ENCODE peak calls at places on chromosomes 6 and 20, in eight cellular contexts. A is psoas muscle; N is A549; F is CD8-positive, alpha-beta T cell; U is dorsolateral prefrontal cortex; D is left ventricle myocardium inferior; T is coronary artery; B is endodermal cell. R is an unnamed sample.

GRCh38 chr6:87700351-87700728 is 1.7 kb downstream of the AKIRIN2 start:
- DNase-seq in A (no peak), B (no peak), T (no peak), D (no peak), F (no peak), U (no peak), N (no peak), R (no peak)

GRCh38 chr6:166343157-166343502 is 785 bp upstream of the SFT2D1 start:
- DNase-seq in B (no peak), D (no peak), F (no peak), U (no peak), T (no peak), N (no peak), A (no peak), R (no peak)

GRCh38 chr6:104281370-104281769 is 578.3 kb downstream of the HACE1 start:
- DNase-seq in D (no peak), A (no peak), N (no peak), U (no peak), T (no peak), F (no peak), B (peak), R (no peak)

GRCh38 chr20:62812907-62813200 is 4.0 kb upstream of the COL9A3 start:
- DNase-seq in A (no peak), U (no peak), N (no peak), B (no peak), F (no peak), D (no peak), T (no peak), R (no peak)

GRCh38 chr20:14569631-14570030 is 232.2 kb upstream of the FLRT3 start:
- DNase-seq in B (no peak), F (no peak), D (no peak), N (no peak), A (no peak), U (no peak), T (no peak), R (no peak)

GRCh38 chr20:32946629-32947028 is 57.6 kb downstream of the SUN5 start:
- DNase-seq in U (no peak), B (no peak), D (no peak), T (no peak), F (no peak), A (no peak), N (no peak), R (no peak)

GRCh38 chr20:6360766-6361165 is 237.9 kb upstream of the FERMT1 start:
- DNase-seq in B (no peak), A (no peak), F (no peak), T (no peak), N (no peak), D (no peak), U (no peak), R (no peak)

GRCh38 chr6:154164397-154164796 is 125.4 kb downstream of the OPRM1 start:
- DNase-seq in F (no peak), D (no peak), N (no peak), B (no peak), T (no peak), U (peak), A (peak), R (no peak)

GRCh38 chr6:115358616-115359015 is 702.1 kb downstream of the FRK start:
- DNase-seq in F (no peak), T (no peak), B (no peak), A (no peak), D (no peak), N (no peak), U (no peak), R (no peak)

GRCh38 chr6:79438015-79438414 is 99.2 kb downstream of the LCA5 start:
- DNase-seq in N (no peak), D (peak), T (no peak), F (no peak), B (no peak), A (no peak), U (no peak), R (no peak)

GRCh38 chr6:147769496-147770087 is 261.1 kb downstream of the SAMD5 start:
- DNase-seq in F (no peak), N (no peak), B (no peak), D (no peak), T (no peak), A (no peak), U (no peak), R (no peak)

GRCh38 chr20:48945840-48946514 is 24.5 kb downstream of the ARFGEF2 start:
- DNase-seq in F (no peak), T (no peak), D (no peak), N (no peak), U (no peak), B (no peak), A (no peak), R (no peak)

GRCh38 chr6:75205776-75206334 is at the start of gene COL12A1:
- DNase-seq in N (peak), F (no peak), U (no peak), D (peak), A (peak), B (peak), T (peak), R (peak)

GRCh38 chr20:23586735-23587525 is 18.6 kb upstream of the CST9L start:
- DNase-seq in A (no peak), B (peak), F (no peak), U (no peak), N (no peak), D (no peak), T (no peak), R (no peak)

GRCh38 chr6:142934190-142934589 is 10.8 kb downstream of the HIVEP2 start:
- DNase-seq in U (no peak), N (no peak), D (no peak), B (no peak), T (no peak), A (no peak), F (no peak), R (no peak)

GRCh38 chr20:43016257-43016656 is 173.4 kb downstream of the PTPRT start:
- DNase-seq in F (no peak), B (no peak), D (no peak), T (no peak), U (no peak), N (no peak), A (no peak), R (no peak)

GRCh38 chr6:90669846-90670245 is 83.0 kb upstream of the MAP3K7 start:
- DNase-seq in D (no peak), B (no peak), A (no peak), F (no peak), T (no peak), N (no peak), U (no peak), R (no peak)

GRCh38 chr20:37179671-37180524 is 550 bp upstream of the MROH8 start:
- DNase-seq in N (no peak), F (no peak), B (no peak), A (no peak), D (no peak), U (no peak), T (no peak), R (no peak)

GRCh38 chr20:41428285-41428684 is 61.7 kb upstream of the EMILIN3 start:
- DNase-seq in D (no peak), A (no peak), U (no peak), N (peak), T (no peak), B (no peak), F (peak), R (no peak)

GRCh38 chr6:122746708-122747107 is 32.8 kb upstream of the FABP7 start:
- DNase-seq in F (no peak), D (no peak), B (no peak), A (no peak), N (no peak), T (no peak), U (no peak), R (no peak)

GRCh38 chr6:30821862-30822784 is 62.2 kb upstream of the DDR1 start:
- DNase-seq in T (no peak), B (no peak), U (no peak), F (no peak), D (no peak), A (no peak), N (peak), R (no peak)

GRCh38 chr20:61814726-61815125 is 251.0 kb downstream of the TAF4 start:
- DNase-seq in T (no peak), D (no peak), N (no peak), A (no peak), F (no peak), B (no peak), U (no peak), R (peak)

GRCh38 chr6:31775184-31775583 is 1.9 kb downstream of the VWA7 start:
- DNase-seq in U (no peak), D (no peak), T (no peak), N (no peak), B (no peak), F (no peak), A (no peak), R (no peak)

GRCh38 chr6:130810307-130811030 is 16.7 kb upstream of the SMLR1 start:
- DNase-seq in U (no peak), D (no peak), T (no peak), F (no peak), N (no peak), B (no peak), A (no peak), R (no peak)

GRCh38 chr6:154932562-154933027 is 62.5 kb upstream of the TIAM2 start:
- DNase-seq in U (no peak), B (peak), D (no peak), T (no peak), A (no peak), N (peak), F (no peak), R (no peak)

GRCh38 chr20:35443003-35443402 is 5.0 kb upstream of the GDF5 start:
- DNase-seq in T (no peak), F (no peak), A (no peak), B (no peak), N (no peak), D (no peak), U (no peak), R (no peak)
- H3K27ac ChIP-seq in T (no peak), F (no peak), A (no peak), B (no peak), N (no peak), D (no peak), U (no peak), R (no peak)

DNA sequence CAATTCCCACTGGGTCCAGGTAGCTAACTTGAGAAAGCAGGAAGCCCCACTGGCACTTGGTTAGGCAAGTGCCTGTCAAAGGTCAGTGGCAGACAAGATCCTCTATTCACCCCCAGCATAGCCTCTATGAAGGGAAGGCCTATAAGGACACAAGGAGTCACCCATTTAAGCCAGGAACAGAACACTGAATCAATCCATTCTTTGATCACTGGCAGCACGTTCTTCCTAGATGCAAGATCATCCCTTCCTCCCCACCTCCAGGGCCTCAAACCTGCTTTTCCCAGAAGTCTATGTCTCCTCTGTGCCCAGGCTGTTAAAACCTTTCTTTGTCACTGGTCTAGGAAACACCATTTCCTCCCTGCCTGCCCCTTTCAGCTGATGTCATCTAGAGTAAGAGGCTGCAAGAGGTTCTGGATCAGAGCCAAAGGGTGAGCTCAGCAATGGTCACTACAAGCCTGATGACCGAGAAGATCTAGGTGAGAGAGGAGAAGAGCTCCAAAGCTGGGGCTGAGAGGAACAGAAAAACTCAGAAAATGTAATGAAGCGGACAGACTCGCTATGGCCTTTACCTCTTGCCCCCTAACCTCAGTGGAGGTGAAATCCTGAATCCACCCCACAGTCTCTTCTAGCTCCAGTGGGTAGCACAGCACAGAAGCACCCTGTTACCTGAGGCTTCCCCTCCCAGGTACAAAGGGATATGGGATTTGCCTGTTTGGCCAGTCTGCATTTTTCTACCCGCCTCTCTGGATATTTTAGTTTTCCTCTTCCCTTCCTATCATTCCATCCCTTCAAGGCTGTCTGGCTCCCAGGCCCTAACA is 1.8 kb downstream of the GTPBP2 start:
- DNase-seq in U (no peak), T (peak), B (no peak), D (peak), A (peak), N (peak), F (no peak), R (peak)
- H3K4me3 ChIP-seq in U (no peak), T (peak), B (peak), D (peak), A (peak), N (peak), F (no peak), R (peak)

GRCh38 chr6:50187212-50188055 is 137.7 kb upstream of the DEFB112 start:
- DNase-seq in N (no peak), D (no peak), U (no peak), T (no peak), B (no peak), F (no peak), A (no peak), R (no peak)

GRCh38 chr6:50180646-50181045 is 130.9 kb upstream of the DEFB112 start:
- DNase-seq in D (no peak), U (no peak), F (no peak), T (no peak), N (no peak), B (no peak), A (no peak), R (no peak)

DNA sequence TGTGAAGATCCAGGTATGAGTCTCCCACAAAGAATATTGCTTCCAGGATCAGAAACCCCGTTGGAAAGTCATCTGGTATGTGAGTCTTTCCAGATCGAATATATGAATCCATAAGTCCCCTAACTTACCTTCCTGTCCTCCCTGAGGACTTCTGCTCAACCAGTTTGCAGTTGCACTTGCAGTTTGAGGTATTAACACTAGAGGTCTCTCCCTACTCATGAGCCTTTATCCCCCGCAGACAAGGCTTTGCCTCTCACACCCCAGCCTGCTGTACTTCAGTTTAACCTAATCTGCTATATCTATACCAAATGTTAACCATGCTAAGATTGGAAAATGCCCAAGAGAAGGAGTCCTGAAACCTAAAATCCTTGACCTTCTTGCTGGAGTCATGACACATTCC is 135.3 kb upstream of the DEFB112 start:
- DNase-seq in N (no peak), B (peak), U (no peak), T (no peak), D (no peak), A (no peak), F (no peak), R (no peak)
- TF ChIP-seq CTCF in N (no peak), B (peak), U (peak), T (no peak), D (no peak), A (peak), F (no peak), R (peak)

DNA sequence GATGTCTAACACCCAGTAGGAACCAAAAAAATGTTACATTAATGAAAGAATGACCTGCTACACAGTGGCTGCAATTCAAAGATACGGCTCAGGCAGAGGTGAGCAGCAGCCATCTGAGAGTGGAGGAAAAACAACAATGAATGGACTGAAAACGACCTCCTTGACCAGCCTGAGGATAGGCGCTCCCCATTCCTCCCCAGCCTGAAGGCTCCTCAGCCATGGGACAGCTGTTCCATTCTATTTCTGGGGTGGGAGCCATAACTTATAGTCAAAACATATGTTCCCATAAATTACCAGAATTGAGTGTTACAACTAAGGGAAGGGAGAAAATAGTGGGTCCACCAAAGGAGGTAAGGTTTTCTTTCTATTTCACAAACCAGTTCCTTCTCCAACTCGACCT is 27.2 kb downstream of the FYN start:
- DNase-seq in F (no peak), T (no peak), U (no peak), B (no peak), D (no peak), N (no peak), A (no peak), R (no peak)
- H3K27ac ChIP-seq in F (no peak), T (no peak), U (peak), B (no peak), D (peak), N (no peak), A (no peak), R (no peak)

GRCh38 chr6:218153-219018 is 73.9 kb upstream of the DUSP22 start:
- DNase-seq in N (no peak), B (peak), D (no peak), U (no peak), A (no peak), T (no peak), F (no peak), R (no peak)
- H3K4me3 ChIP-seq in N (no peak), B (no peak), D (no peak), U (no peak), A (no peak), T (no peak), F (no peak), R (no peak)

GRCh38 chr6:21523652-21524051 is 69.9 kb upstream of the SOX4 start:
- DNase-seq in A (no peak), F (no peak), T (no peak), U (no peak), D (no peak), B (no peak), N (no peak), R (no peak)

GRCh38 chr6:21526974-21527373 is 66.6 kb upstream of the SOX4 start:
- DNase-seq in D (no peak), B (no peak), F (no peak), T (no peak), U (no peak), N (no peak), A (no peak), R (no peak)

GRCh38 chr6:21531393-21531792 is 62.2 kb upstream of the SOX4 start:
- DNase-seq in A (no peak), U (no peak), N (no peak), D (no peak), B (no peak), T (no peak), F (no peak), R (no peak)

GRCh38 chr6:21529431-21529830 is 64.1 kb upstream of the SOX4 start:
- DNase-seq in A (no peak), U (no peak), F (no peak), B (no peak), T (no peak), N (no peak), D (no peak), R (no peak)

DNA sequence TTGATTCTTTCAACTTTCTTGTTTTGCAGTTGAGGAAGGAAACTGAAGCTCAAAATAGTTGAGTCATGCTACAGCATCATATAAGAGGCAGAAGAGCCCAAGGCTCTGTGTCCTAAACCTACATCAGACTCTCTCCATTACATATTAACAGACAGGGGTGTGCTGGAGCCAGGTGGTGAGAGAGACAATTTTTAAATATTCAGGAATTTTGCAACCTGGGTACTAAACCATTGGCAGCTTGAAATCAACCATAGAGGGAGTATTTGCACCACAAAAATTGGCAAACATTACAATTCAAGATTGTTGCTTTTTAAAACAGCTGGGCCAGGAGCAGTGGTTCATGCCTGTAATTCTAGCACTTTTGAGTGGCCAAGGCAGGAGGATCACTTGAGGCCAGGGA is 65.8 kb upstream of the SOX4 start:
- DNase-seq in U (no peak), B (no peak), D (no peak), T (no peak), N (no peak), A (no peak), F (no peak), R (no peak)
- TF ChIP-seq CTCF in U (no peak), B (no peak), D (no peak), T (no peak), N (no peak), A (no peak), F (peak), R (no peak)

DNA sequence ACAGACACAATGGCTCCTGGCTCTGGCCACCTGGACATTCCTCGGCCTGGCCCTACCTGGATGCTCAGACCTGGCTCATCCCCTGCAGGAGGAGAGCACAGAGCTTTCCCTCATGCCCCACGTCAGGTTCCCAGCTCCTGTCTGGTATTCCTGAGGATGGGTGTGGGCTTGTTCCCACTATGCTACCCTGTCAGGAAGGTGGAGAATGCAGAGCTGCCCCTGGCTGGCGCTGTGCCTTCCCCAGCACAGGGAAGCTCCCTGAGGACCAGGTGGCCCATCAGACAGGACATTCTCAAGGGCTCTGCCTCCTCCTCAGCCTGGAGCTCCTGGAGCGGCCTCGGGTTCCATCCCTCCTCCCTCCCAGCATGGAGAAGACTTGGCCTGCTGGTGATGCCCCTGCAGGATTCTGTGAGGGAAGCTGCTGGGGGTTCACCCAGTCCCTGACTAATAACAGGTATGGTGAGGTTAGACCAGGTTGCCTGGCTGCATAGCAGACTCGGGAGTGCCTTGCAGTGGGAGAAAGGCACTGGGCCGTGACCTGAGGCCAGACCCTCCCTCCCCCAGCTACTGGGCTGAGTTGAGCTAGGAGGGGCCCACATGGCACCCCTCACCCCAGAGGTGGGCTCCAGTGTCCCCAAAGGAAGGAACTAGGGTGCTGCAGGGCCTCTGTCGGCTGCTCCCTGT is 156.0 kb upstream of the MLN start:
- DNase-seq in F (no peak), N (no peak), B (no peak), D (no peak), U (no peak), A (no peak), T (no peak), R (no peak)
- H3K27ac ChIP-seq in F (no peak), N (no peak), B (no peak), D (no peak), U (no peak), A (no peak), T (no peak), R (no peak)

GRCh38 chr6:134293659-134294161 is 24.2 kb downstream of the SGK1 start:
- DNase-seq in T (no peak), U (no peak), A (no peak), D (no peak), B (no peak), N (no peak), F (no peak), R (no peak)

GRCh38 chr6:134289204-134289575 is 28.7 kb downstream of the SGK1 start:
- DNase-seq in D (no peak), N (no peak), A (no peak), T (no peak), F (no peak), U (no peak), B (no peak), R (no peak)

GRCh38 chr6:134291156-134291555 is 26.8 kb downstream of the SGK1 start:
- DNase-seq in F (no peak), A (no peak), D (no peak), N (no peak), T (no peak), B (no peak), U (no peak), R (no peak)

GRCh38 chr6:134287863-134288537 is 29.9 kb downstream of the SGK1 start:
- DNase-seq in U (no peak), T (no peak), D (no peak), A (no peak), B (no peak), N (no peak), F (no peak), R (no peak)

GRCh38 chr6:134288538-134289203 is 29.2 kb downstream of the SGK1 start:
- DNase-seq in A (no peak), D (no peak), U (no peak), T (no peak), B (no peak), F (no peak), N (no peak), R (no peak)
- H3K4me3 ChIP-seq in A (no peak), D (no peak), U (no peak), T (no peak), B (no peak), F (no peak), N (no peak), R (no peak)

R was measured in kidney.